ENCODE peak calls at places on chromosomes 1 and 21, in five cellular contexts. One of them, this sample, is unnamed.

GRCh38 chr1:227472772-227473171 is 90.6 kb upstream of the ZNF678 start:
- DNase-seq in cardiac fibroblast: no peak
- DNase-seq in GM12864: no peak
- DNase-seq in Panc1: no peak
- DNase-seq in A673: no peak
- DNase-seq in this sample: no peak

GRCh38 chr1:215076312-215076711 is 6.2 kb upstream of the KCNK2 start:
- DNase-seq in cardiac fibroblast: peak
- DNase-seq in GM12864: peak
- DNase-seq in Panc1: no peak
- DNase-seq in A673: peak
- DNase-seq in this sample: peak

GRCh38 chr21:31713973-31714740 is 17.8 kb downstream of the SCAF4 start:
- DNase-seq in cardiac fibroblast: peak
- DNase-seq in GM12864: no peak
- DNase-seq in Panc1: no peak
- DNase-seq in A673: peak
- DNase-seq in this sample: no peak

GRCh38 chr1:108079550-108079949 is 114.6 kb upstream of the VAV3 start:
- DNase-seq in cardiac fibroblast: no peak
- DNase-seq in GM12864: no peak
- DNase-seq in Panc1: no peak
- DNase-seq in A673: no peak
- DNase-seq in this sample: peak

GRCh38 chr1:56167596-56167995 is 411.8 kb downstream of the PLPP3 start:
- DNase-seq in cardiac fibroblast: no peak
- DNase-seq in GM12864: no peak
- DNase-seq in Panc1: no peak
- DNase-seq in A673: no peak
- DNase-seq in this sample: no peak

GRCh38 chr1:19273106-19273843 is 15.3 kb downstream of the AKR7A3 start:
- DNase-seq in cardiac fibroblast: no peak
- DNase-seq in GM12864: no peak
- DNase-seq in Panc1: no peak
- DNase-seq in A673: no peak
- DNase-seq in this sample: no peak

GRCh38 chr1:239219679-239220078 is 166.7 kb upstream of the CHRM3 start:
- DNase-seq in cardiac fibroblast: no peak
- DNase-seq in GM12864: no peak
- DNase-seq in Panc1: no peak
- DNase-seq in A673: no peak
- DNase-seq in this sample: no peak

GRCh38 chr1:39729030-39729429 is 9.7 kb upstream of the PPIE start:
- DNase-seq in cardiac fibroblast: peak
- DNase-seq in GM12864: no peak
- DNase-seq in Panc1: no peak
- DNase-seq in A673: no peak
- DNase-seq in this sample: no peak

GRCh38 chr1:238111521-238111920 is 220.8 kb upstream of the ZP4 start:
- DNase-seq in cardiac fibroblast: no peak
- DNase-seq in GM12864: no peak
- DNase-seq in Panc1: no peak
- DNase-seq in A673: no peak
- DNase-seq in this sample: no peak

GRCh38 chr1:231926933-231927332 is 300.3 kb downstream of the DISC1 start:
- DNase-seq in cardiac fibroblast: no peak
- DNase-seq in GM12864: no peak
- DNase-seq in Panc1: no peak
- DNase-seq in A673: no peak
- DNase-seq in this sample: no peak

GRCh38 chr1:200556005-200556404 is 64.5 kb downstream of the KIF14 start:
- DNase-seq in cardiac fibroblast: peak
- DNase-seq in GM12864: no peak
- DNase-seq in Panc1: no peak
- DNase-seq in A673: peak
- DNase-seq in this sample: no peak
- TF ChIP-seq CTCF in cardiac fibroblast: no peak
- TF ChIP-seq CTCF in GM12864: no peak
- TF ChIP-seq CTCF in Panc1: no peak
- TF ChIP-seq CTCF in A673: peak
- TF ChIP-seq CTCF in this sample: no peak

DNA sequence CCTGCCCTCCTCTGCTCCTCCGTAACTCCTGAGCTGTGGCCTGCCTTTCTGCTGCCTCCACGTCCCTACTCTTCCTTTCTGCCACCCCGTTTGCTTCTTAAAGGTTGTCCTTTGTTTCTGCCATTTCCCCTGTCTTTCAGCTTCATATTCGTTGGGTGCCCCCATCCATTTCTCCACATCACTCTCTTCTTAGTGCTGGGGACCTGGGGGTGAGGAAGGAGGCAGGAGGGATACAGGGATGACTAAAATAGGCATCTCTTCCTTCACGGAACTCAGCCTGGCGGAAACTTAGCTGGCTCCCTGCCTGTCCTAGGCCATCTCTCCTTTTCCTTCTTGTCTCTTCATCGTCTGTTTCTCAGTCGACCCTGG is 67.0 kb upstream of the CD1D start:
- DNase-seq in cardiac fibroblast: no peak
- DNase-seq in GM12864: no peak
- DNase-seq in Panc1: no peak
- DNase-seq in A673: no peak
- DNase-seq in this sample: no peak
- TF ChIP-seq CTCF in cardiac fibroblast: no peak
- TF ChIP-seq CTCF in GM12864: no peak
- TF ChIP-seq CTCF in Panc1: peak
- TF ChIP-seq CTCF in A673: no peak
- TF ChIP-seq CTCF in this sample: no peak

DNA sequence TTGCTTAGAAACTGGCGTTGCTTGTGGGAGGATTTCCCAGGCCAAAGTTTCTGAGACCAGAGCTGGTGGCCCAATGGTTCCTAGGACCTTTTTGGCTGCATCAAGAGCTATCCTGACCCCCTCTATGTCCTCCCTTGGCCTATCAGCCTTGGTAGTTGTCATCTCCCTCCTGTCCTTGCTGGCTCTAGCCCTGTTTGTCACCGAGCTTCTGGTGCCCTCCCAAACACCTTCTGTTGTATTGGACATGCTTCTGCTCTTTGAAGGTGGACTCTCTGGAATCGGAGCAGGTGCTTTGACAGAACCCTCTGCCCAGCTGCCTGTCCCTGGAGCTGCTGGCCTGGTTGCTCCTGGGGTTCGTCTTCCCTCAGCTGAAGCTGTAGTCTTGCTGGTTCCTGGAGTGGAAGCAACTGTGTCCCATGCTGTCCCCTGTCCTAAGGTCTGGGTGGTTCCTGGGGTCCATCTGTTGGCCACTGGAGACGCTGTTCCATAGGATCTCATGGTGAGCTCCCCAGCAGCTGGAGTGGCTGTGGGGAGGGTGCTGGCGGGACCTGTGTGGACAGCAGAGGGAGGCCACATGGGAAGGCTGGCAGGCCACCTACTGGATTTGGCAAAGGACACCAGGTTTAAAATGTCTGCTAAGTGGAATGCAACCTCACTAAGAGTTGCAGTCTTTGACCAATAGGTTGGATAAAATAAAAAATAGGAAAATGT is 9.4 kb downstream of the FCAMR start:
- DNase-seq in cardiac fibroblast: no peak
- DNase-seq in GM12864: no peak
- DNase-seq in Panc1: no peak
- DNase-seq in A673: no peak
- DNase-seq in this sample: no peak
- TF ChIP-seq CTCF in cardiac fibroblast: no peak
- TF ChIP-seq CTCF in GM12864: no peak
- TF ChIP-seq CTCF in Panc1: no peak
- TF ChIP-seq CTCF in A673: no peak
- TF ChIP-seq CTCF in this sample: no peak

DNA sequence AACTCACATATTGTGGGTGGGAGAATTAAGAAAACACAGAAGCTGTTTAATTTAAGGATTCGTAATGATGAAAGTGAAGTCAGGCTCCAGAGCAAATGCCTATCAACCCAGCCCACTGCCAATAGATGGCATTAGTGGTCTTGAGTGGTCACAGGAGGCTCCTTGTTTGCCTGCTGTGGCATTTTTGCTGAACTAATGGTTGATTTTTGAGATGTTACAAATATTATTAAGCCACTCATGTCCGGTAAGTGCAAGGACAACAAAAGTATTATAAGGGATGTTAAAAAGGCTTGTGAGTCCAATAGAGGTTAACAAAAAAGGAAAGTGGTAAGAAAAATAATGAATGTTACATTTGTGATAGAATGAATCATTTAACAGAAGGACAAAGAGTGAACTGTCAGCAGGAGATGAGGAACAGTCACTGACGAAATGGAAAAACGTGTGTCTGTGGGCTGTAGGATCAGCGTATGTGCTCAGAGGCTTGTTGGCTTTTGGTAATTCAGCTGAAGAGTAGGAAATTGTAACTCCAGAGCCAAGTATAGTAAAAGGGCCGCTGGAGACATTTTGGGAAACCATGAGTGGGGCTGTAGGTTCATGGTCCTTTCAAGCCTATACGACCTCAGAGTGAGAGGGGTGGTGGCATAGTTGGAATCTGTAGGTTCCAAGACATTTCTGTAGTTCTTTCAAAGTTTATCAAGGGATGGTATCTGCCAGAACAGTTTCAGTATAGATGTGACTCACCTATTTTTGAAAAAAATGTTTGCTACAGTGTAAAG is 11.2 kb downstream of the SFT2D2 start:
- DNase-seq in cardiac fibroblast: no peak
- DNase-seq in GM12864: no peak
- DNase-seq in Panc1: no peak
- DNase-seq in A673: no peak
- DNase-seq in this sample: no peak
- TF ChIP-seq CTCF in cardiac fibroblast: no peak
- TF ChIP-seq CTCF in GM12864: no peak
- TF ChIP-seq CTCF in Panc1: no peak
- TF ChIP-seq CTCF in A673: no peak
- TF ChIP-seq CTCF in this sample: no peak

DNA sequence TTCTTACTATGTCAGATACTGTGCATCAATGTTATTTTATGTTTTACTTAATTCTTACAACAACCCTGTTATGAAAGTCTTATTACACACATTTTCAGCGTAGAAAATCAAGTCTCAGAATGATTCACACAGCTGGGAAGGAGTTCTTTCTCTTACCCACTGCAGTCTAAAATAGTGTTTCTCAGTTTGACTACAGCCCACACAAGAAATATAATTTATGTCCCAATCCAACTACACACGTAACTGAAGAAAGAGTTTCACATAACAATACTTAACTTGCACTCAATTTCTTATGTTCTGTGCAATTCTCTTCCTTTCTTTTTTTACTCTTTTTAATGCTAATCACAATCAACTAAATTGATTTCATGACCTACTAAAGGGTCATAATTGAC is 252.8 kb upstream of the ADGRL2 start:
- DNase-seq in cardiac fibroblast: no peak
- DNase-seq in GM12864: peak
- DNase-seq in Panc1: no peak
- DNase-seq in A673: no peak
- DNase-seq in this sample: peak
- TF ChIP-seq CTCF in cardiac fibroblast: no peak
- TF ChIP-seq CTCF in GM12864: no peak
- TF ChIP-seq CTCF in Panc1: no peak
- TF ChIP-seq CTCF in A673: no peak
- TF ChIP-seq CTCF in this sample: no peak

GRCh38 chr1:175530167-175530566 is 213.2 kb downstream of the TNR start:
- DNase-seq in cardiac fibroblast: no peak
- DNase-seq in GM12864: no peak
- DNase-seq in Panc1: no peak
- DNase-seq in A673: no peak
- DNase-seq in this sample: no peak
- TF ChIP-seq CTCF in cardiac fibroblast: no peak
- TF ChIP-seq CTCF in GM12864: no peak
- TF ChIP-seq CTCF in Panc1: no peak
- TF ChIP-seq CTCF in A673: no peak
- TF ChIP-seq CTCF in this sample: no peak

GRCh38 chr1:236064674-236065508 is at the start of gene NID1:
- DNase-seq in cardiac fibroblast: peak
- DNase-seq in GM12864: no peak
- DNase-seq in Panc1: no peak
- DNase-seq in A673: peak
- DNase-seq in this sample: peak
- TF ChIP-seq CTCF in cardiac fibroblast: peak
- TF ChIP-seq CTCF in GM12864: peak
- TF ChIP-seq CTCF in Panc1: peak
- TF ChIP-seq CTCF in A673: peak
- TF ChIP-seq CTCF in this sample: no peak

DNA sequence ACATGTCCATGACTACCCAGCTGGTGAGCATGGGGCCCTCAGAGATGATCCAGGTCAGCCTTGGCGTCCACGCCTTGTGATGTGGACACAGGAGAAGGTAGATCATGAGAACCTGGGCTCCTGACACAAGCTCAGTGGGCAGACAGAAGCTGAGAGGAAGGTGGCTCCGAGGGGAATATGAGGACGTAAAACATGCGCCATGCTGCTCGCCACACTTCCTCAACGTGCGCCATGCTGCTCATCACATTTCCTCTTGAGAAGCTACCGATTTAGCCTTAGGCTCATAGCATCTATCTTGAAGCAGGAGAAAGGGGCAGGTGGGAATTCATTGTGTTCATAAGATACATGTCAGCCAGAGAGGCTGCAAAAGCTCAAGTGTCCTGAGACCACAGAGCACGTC is 176.9 kb downstream of the KAZN start:
- DNase-seq in cardiac fibroblast: no peak
- DNase-seq in GM12864: no peak
- DNase-seq in Panc1: no peak
- DNase-seq in A673: no peak
- DNase-seq in this sample: no peak
- TF ChIP-seq CTCF in cardiac fibroblast: no peak
- TF ChIP-seq CTCF in GM12864: no peak
- TF ChIP-seq CTCF in Panc1: no peak
- TF ChIP-seq CTCF in A673: no peak
- TF ChIP-seq CTCF in this sample: no peak

GRCh38 chr1:166808959-166809358 is 30.3 kb upstream of the POGK start:
- DNase-seq in cardiac fibroblast: no peak
- DNase-seq in GM12864: no peak
- DNase-seq in Panc1: no peak
- DNase-seq in A673: no peak
- DNase-seq in this sample: no peak

GRCh38 chr1:166811691-166812090 is 27.6 kb upstream of the POGK start:
- DNase-seq in cardiac fibroblast: peak
- DNase-seq in GM12864: no peak
- DNase-seq in Panc1: no peak
- DNase-seq in A673: no peak
- DNase-seq in this sample: no peak

GRCh38 chr1:166814611-166815010 is 24.7 kb upstream of the POGK start:
- DNase-seq in cardiac fibroblast: peak
- DNase-seq in GM12864: no peak
- DNase-seq in Panc1: no peak
- DNase-seq in A673: no peak
- DNase-seq in this sample: no peak

GRCh38 chr1:166813508-166814223 is 25.6 kb upstream of the POGK start:
- DNase-seq in cardiac fibroblast: no peak
- DNase-seq in GM12864: no peak
- DNase-seq in Panc1: no peak
- DNase-seq in A673: no peak
- DNase-seq in this sample: no peak
- TF ChIP-seq CTCF in cardiac fibroblast: no peak
- TF ChIP-seq CTCF in GM12864: no peak
- TF ChIP-seq CTCF in Panc1: no peak
- TF ChIP-seq CTCF in A673: no peak
- TF ChIP-seq CTCF in this sample: no peak

This sample was measured in GM20000.